ENCODE peak calls at places on chromosomes 3 and 15, in seven cellular contexts. J, B, K, F, C, X and Y are unnamed samples.

GRCh38 chr15:90271459-90272166 is 6.1 kb downstream of the NGRN start:
- DNase-seq in J (no peak), B (no peak), K (no peak), F (no peak), C (no peak), X (no peak), Y (no peak)

GRCh38 chr15:29141206-29141907 is 128.3 kb downstream of the NSMCE3 start:
- DNase-seq in J (no peak), B (no peak), K (no peak), F (no peak), C (no peak), X (no peak), Y (no peak)

GRCh38 chr3:96101013-96101412 is 713.4 kb upstream of the EPHA6 start:
- DNase-seq in J (no peak), B (no peak), K (no peak), F (no peak), C (no peak), X (no peak), Y (no peak)

GRCh38 chr3:14444380-14444779 is 42.0 kb downstream of the SLC6A6 start:
- DNase-seq in J (no peak), B (no peak), K (no peak), F (no peak), C (no peak), X (no peak), Y (no peak)

GRCh38 chr15:45641374-45641778 is 6.5 kb downstream of the SQOR start:
- DNase-seq in J (no peak), B (peak), K (peak), F (no peak), C (peak), X (no peak), Y (no peak)

GRCh38 chr15:50675524-50676144 is 11.0 kb downstream of the TRPM7 start:
- DNase-seq in J (no peak), B (peak), K (no peak), F (peak), C (no peak), X (no peak), Y (no peak)

GRCh38 chr3:73459711-73460110 is 165.0 kb downstream of the PDZRN3 start:
- DNase-seq in J (no peak), B (no peak), K (no peak), F (no peak), C (no peak), X (no peak), Y (no peak)

GRCh38 chr15:40872791-40873526 is 1.1 kb downstream of the RHOV start:
- DNase-seq in J (peak), B (no peak), K (no peak), F (no peak), C (no peak), X (no peak), Y (no peak)

GRCh38 chr15:39167114-39168058 is 413.5 kb upstream of the THBS1 start:
- DNase-seq in J (no peak), B (no peak), K (no peak), F (no peak), C (no peak), X (no peak), Y (no peak)

GRCh38 chr3:42216820-42217416 is 49.1 kb downstream of the CCK start:
- DNase-seq in J (no peak), B (no peak), K (no peak), F (no peak), C (no peak), X (no peak), Y (no peak)

GRCh38 chr3:88031543-88032148 is 27.2 kb downstream of the CGGBP1 start:
- DNase-seq in J (no peak), B (no peak), K (no peak), F (no peak), C (no peak), X (no peak), Y (no peak)

GRCh38 chr3:103644450-103644849 is 1209.6 kb downstream of the ZPLD1 start:
- DNase-seq in J (no peak), B (no peak), K (no peak), F (no peak), C (no peak), X (no peak), Y (no peak)

GRCh38 chr3:60309539-60310268 is 941.5 kb downstream of the FHIT start:
- DNase-seq in J (no peak), B (no peak), K (no peak), F (no peak), C (no peak), X (no peak), Y (no peak)

GRCh38 chr3:48492461-48493202 is 11.3 kb downstream of the SHISA5 start:
- DNase-seq in J (no peak), B (no peak), K (no peak), F (no peak), C (no peak), X (no peak), Y (no peak)

GRCh38 chr3:12782172-12782815 is 14.2 kb upstream of the CAND2 start:
- DNase-seq in J (no peak), B (peak), K (no peak), F (no peak), C (no peak), X (no peak), Y (no peak)

GRCh38 chr3:119702530-119703527 is at the start of gene CFAP91:
- DNase-seq in J (peak), B (peak), K (peak), F (peak), C (peak), X (peak), Y (peak)

GRCh38 chr15:36177590-36178281 is 401.7 kb upstream of the CDIN1 start:
- DNase-seq in J (no peak), B (peak), K (no peak), F (no peak), C (no peak), X (no peak), Y (no peak)

GRCh38 chr3:73848173-73848751 is 223.5 kb upstream of the PDZRN3 start:
- DNase-seq in J (no peak), B (peak), K (no peak), F (no peak), C (no peak), X (no peak), Y (no peak)

GRCh38 chr3:95899494-95899893 is 914.9 kb upstream of the EPHA6 start:
- DNase-seq in J (no peak), B (no peak), K (no peak), F (no peak), C (no peak), X (no peak), Y (no peak)

GRCh38 chr3:8239718-8240698 is 261.6 kb upstream of the LMCD1 start:
- DNase-seq in J (no peak), B (peak), K (peak), F (peak), C (no peak), X (no peak), Y (no peak)

GRCh38 chr15:42239528-42240245 is 31.6 kb upstream of the VPS39 start:
- DNase-seq in J (no peak), B (no peak), K (no peak), F (no peak), C (no peak), X (no peak), Y (no peak)

GRCh38 chr3:13335062-13335461 is 85.1 kb downstream of the NUP210 start:
- DNase-seq in J (no peak), B (no peak), K (no peak), F (no peak), C (no peak), X (no peak), Y (no peak)

DNA sequence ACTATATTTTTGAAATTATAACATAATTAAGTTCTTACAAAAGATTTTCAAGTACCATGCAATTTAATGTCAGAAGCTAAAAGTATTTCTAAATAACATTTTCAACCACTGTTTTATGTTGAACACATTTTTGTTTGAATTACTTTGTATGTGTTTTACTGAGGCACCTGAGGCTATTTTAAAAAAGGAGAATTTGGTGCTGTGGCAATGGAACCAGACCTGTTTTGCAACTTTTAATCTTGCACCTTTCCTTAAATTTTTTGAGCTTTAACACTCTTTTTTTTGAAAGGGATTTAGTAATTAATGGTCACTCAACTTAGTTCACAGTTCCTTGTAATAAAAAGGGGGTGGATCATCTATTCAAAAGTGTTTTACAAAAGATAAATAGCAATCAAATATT is 561.6 kb downstream of the ZBBX start:
- DNase-seq in J (no peak), B (no peak), K (no peak), F (no peak), C (no peak), X (no peak), Y (no peak)
- TF ChIP-seq POLR2A in J (no peak), B (no peak), K (no peak), F (no peak), C (no peak), X (no peak), Y (no peak)

GRCh38 chr3:181610973-181611265 is 100.8 kb upstream of the SOX2 start:
- DNase-seq in J (no peak), B (no peak), K (no peak), F (no peak), C (no peak), X (no peak), Y (no peak)

GRCh38 chr3:181610083-181610972 is 101.4 kb upstream of the SOX2 start:
- DNase-seq in J (no peak), B (no peak), K (no peak), F (no peak), C (no peak), X (no peak), Y (no peak)

GRCh38 chr3:181613813-181614212 is 97.9 kb upstream of the SOX2 start:
- DNase-seq in J (no peak), B (no peak), K (no peak), F (no peak), C (no peak), X (no peak), Y (no peak)

GRCh38 chr3:181613191-181613590 is 98.5 kb upstream of the SOX2 start:
- DNase-seq in J (no peak), B (no peak), K (no peak), F (no peak), C (no peak), X (no peak), Y (no peak)

GRCh38 chr3:181609156-181609767 is 102.5 kb upstream of the SOX2 start:
- DNase-seq in J (no peak), B (no peak), K (no peak), F (no peak), C (no peak), X (no peak), Y (no peak)
- H3K27ac ChIP-seq in J (no peak), B (no peak), K (no peak), F (no peak), C (no peak), X (no peak), Y (no peak)

GRCh38 chr3:16399473-16399872 is 114.0 kb downstream of the RFTN1 start:
- DNase-seq in J (no peak), B (peak), K (no peak), F (no peak), C (peak), X (peak), Y (no peak)
- TF ChIP-seq CTCF in J (no peak), B (no peak), K (no peak), F (no peak), C (peak), X (no peak), Y (no peak)

GRCh38 chr3:149971403-149972075 is 844 bp upstream of the PFN2 start:
- DNase-seq in J (peak), B (no peak), K (peak), F (peak), C (peak), X (no peak), Y (no peak)

GRCh38 chr3:149968216-149968615 is 2.5 kb downstream of the PFN2 start:
- DNase-seq in J (no peak), B (peak), K (no peak), F (no peak), C (no peak), X (no peak), Y (no peak)

GRCh38 chr3:149970716-149971402 is at the start of gene PFN2:
- DNase-seq in J (peak), B (peak), K (peak), F (peak), C (peak), X (peak), Y (no peak)

GRCh38 chr3:149967067-149967685 is 3.5 kb downstream of the PFN2 start:
- DNase-seq in J (no peak), B (peak), K (no peak), F (peak), C (no peak), X (no peak), Y (no peak)

GRCh38 chr3:149969110-149969944 is 1.4 kb downstream of the PFN2 start:
- DNase-seq in J (no peak), B (peak), K (peak), F (peak), C (peak), X (peak), Y (no peak)
- TF ChIP-seq POLR2A in J (no peak), B (no peak), K (no peak), F (no peak), C (no peak), X (no peak), Y (no peak)

GRCh38 chr3:124985358-124985757 is 50.8 kb upstream of the MUC13 start:
- DNase-seq in J (no peak), B (peak), K (no peak), F (peak), C (no peak), X (no peak), Y (no peak)

GRCh38 chr3:124986153-124987143 is 51.9 kb upstream of the MUC13 start:
- DNase-seq in J (no peak), B (peak), K (peak), F (peak), C (no peak), X (no peak), Y (no peak)

GRCh38 chr3:124981472-124981871 is 46.9 kb upstream of the MUC13 start:
- DNase-seq in J (no peak), B (no peak), K (no peak), F (no peak), C (no peak), X (no peak), Y (no peak)

GRCh38 chr3:124982855-124983254 is 48.3 kb upstream of the MUC13 start:
- DNase-seq in J (no peak), B (no peak), K (no peak), F (no peak), C (no peak), X (no peak), Y (no peak)

DNA sequence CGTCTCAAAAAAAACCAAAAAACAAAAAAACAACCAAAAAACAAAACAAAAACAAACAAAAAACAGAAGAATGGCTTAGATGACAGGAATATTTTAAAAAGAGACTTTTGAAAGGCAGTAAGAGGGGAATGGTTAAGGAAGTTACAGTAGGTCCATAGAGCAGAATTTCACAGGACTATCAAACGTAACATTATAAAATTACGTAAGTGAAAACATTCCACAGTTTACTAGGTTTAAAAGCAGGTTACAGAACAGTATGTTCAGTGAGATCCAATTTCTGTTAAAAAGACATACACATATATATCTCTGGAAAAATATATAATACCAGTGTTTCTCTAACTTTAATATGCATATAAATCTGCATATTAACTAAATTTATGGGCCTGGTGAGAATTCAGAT is 50.2 kb upstream of the MUC13 start:
- DNase-seq in J (no peak), B (no peak), K (no peak), F (no peak), C (no peak), X (no peak), Y (no peak)
- H3K27ac ChIP-seq in J (peak), B (peak), K (peak), F (peak), C (peak), X (no peak), Y (peak)

DNA sequence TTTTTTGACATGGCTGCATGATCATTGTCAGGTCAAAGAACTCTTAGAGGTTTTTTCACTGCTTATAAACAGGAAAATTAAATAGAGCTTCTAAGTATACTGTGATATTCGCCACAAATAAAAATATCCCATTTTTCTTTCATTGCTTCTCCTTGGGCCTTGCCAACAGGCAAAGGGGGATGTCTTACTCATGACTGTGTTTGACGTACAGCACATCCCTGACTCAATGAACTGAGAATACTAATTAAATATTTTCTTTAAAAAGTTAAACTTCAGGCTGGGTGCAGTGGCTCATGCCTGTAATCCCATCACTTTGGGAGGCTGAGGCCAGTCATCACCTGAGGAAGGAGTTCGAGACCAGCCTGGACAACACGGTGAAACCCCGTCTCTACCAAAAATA is 41.4 kb upstream of the CCDC80 start:
- DNase-seq in J (no peak), B (no peak), K (no peak), F (no peak), C (no peak), X (no peak), Y (no peak)
- TF ChIP-seq CTCF in J (no peak), B (no peak), K (no peak), F (no peak), C (no peak), X (no peak), Y (no peak)

GRCh38 chr3:149969945-149970715 is 565 bp downstream of the PFN2 start:
- DNase-seq in J (peak), B (peak), K (peak), F (peak), C (peak), X (peak), Y (peak)
- TF ChIP-seq POLR2A in J (no peak), B (no peak), K (peak), F (no peak), C (no peak), X (no peak), Y (peak)